ENCODE peak calls at places on chromosomes 2 and 18, in four cellular contexts. E is right cardiac atrium; D is stimulated activated CD4-positive, alpha-beta T cell treated with anti-CD3 and anti-CD28 coated beads, Interleukin-2, amount 100 ng/mL, for 48 hours; R is substantia nigra. K is an unnamed sample.

GRCh38 chr2:37648316-37649011 is 23.0 kb downstream of the CDC42EP3 start:
- DNase-seq in E (peak; percentile 64), D (no peak), R (no peak), K (no peak)

GRCh38 chr2:24721470-24721869 is 71.7 kb downstream of the PTRHD1 start:
- DNase-seq in E (peak; percentile 77), D (no peak), R (no peak), K (peak; percentile 70)

GRCh38 chr18:27185025-27185763 is at the start of gene CHST9:
- DNase-seq in E (peak; percentile 8), D (no peak), R (no peak), K (peak; percentile 22)

GRCh38 chr2:177897278-177897677 is 175.3 kb downstream of the PDE11A start:
- DNase-seq in E (no peak), D (no peak), R (no peak), K (no peak)

GRCh38 chr2:23301151-23301550 is 83.8 kb upstream of the KLHL29 start:
- DNase-seq in E (no peak), D (no peak), R (no peak), K (no peak)

GRCh38 chr18:48441405-48441881 is 32.3 kb upstream of the ZBTB7C start:
- DNase-seq in E (peak; percentile 77), D (no peak), R (no peak), K (peak; percentile 24)

GRCh38 chr18:68507781-68508180 is 207.1 kb downstream of the TMX3 start:
- DNase-seq in E (no peak), D (no peak), R (no peak), K (peak; percentile 23)

GRCh38 chr2:210818473-210818872 is 262.1 kb downstream of the CPS1 start:
- DNase-seq in E (no peak), D (no peak), R (no peak), K (no peak)

GRCh38 chr2:200728630-200729029 is 83.1 kb upstream of the BZW1 start:
- DNase-seq in E (peak; percentile 64), D (no peak), R (no peak), K (no peak)

GRCh38 chr2:158024288-158024898 is 77.3 kb upstream of the UPP2 start:
- DNase-seq in E (peak; percentile 30), D (peak; percentile 64), R (no peak), K (peak; percentile 73)

GRCh38 chr2:169090133-169090820 is 20.9 kb downstream of the DHRS9 start:
- DNase-seq in E (no peak), D (no peak), R (no peak), K (no peak)

GRCh38 chr2:99841749-99842148 is 300.6 kb downstream of the AFF3 start:
- DNase-seq in E (no peak), D (no peak), R (no peak), K (peak; percentile 36)

GRCh38 chr2:150295544-150295943 is 191.9 kb downstream of the RND3 start:
- DNase-seq in E (no peak), D (no peak), R (no peak), K (no peak)

GRCh38 chr2:219434468-219434717 is 250 bp upstream of the SPEG start:
- DNase-seq in E (no peak), D (no peak), R (no peak), K (no peak)

K was measured in GM03348.